ENCODE peak calls at places on chromosomes 2 and 18, in five cellular contexts. O is AG20443; W is NCI-H1105; T is HFFc6; A is stimulated activated CD4-positive, alpha-beta T cell treated with anti-CD3 and anti-CD28 coated beads, Interleukin-15, amount 100 ng/mL, for 24 hours. U is an unnamed sample.

GRCh38 chr2:119694994-119695521 is 16.1 kb downstream of the TMEM177 start:
- DNase-seq in O (peak; percentile 79), W (peak; percentile 43), T (peak; percentile 36), A (no peak), U (peak; percentile 46)

GRCh38 chr2:201852878-201853415 is 46.6 kb downstream of the CDK15 start:
- DNase-seq in O (no peak), W (no peak), T (no peak), A (no peak), U (peak; percentile 36)

GRCh38 chr2:69625078-69625788 is 18.3 kb downstream of the AAK1 start:
- DNase-seq in O (no peak), W (no peak), T (no peak), A (peak; percentile 41), U (no peak)

GRCh38 chr18:74682998-74683311 is 85.3 kb downstream of the ZNF407 start:
- DNase-seq in O (no peak), W (peak; percentile 26), T (peak; percentile 6), A (no peak), U (no peak)

GRCh38 chr2:12066986-12067385 is 320.6 kb downstream of the LPIN1 start:
- DNase-seq in O (no peak), W (no peak), T (no peak), A (no peak), U (no peak)

GRCh38 chr18:10524507-10525425 is 1.1 kb upstream of the NAPG start:
- DNase-seq in O (no peak), W (no peak), T (no peak), A (no peak), U (peak; percentile 71)

GRCh38 chr2:190627881-190628412 is 20.9 kb upstream of the NAB1 start:
- DNase-seq in O (peak; percentile 80), W (peak; percentile 52), T (no peak), A (peak; percentile 49), U (peak; percentile 41)

GRCh38 chr2:165202230-165202629 is 1.6 kb downstream of the SCN3A start:
- DNase-seq in O (no peak), W (no peak), T (no peak), A (no peak), U (no peak)

GRCh38 chr18:11955299-11956029 is 25.8 kb upstream of the IMPA2 start:
- DNase-seq in O (peak; percentile 63), W (no peak), T (peak; percentile 73), A (no peak), U (peak; percentile 79)

GRCh38 chr18:24570716-24571115 is 110.3 kb downstream of the HRH4 start:
- DNase-seq in O (peak; percentile 37), W (no peak), T (no peak), A (no peak), U (no peak)

GRCh38 chr2:202149155-202149762 is 76.2 kb downstream of the KIAA2012 start:
- DNase-seq in O (peak; percentile 65), W (no peak), T (no peak), A (no peak), U (no peak)

GRCh38 chr2:129275706-129276105 is 703.8 kb upstream of the RAB6C start:
- DNase-seq in O (no peak), W (no peak), T (no peak), A (no peak), U (no peak)

U was measured in EL.